ENCODE peak calls at places on chromosome 17, in six cellular contexts. M, T, K, V, P and O are unnamed samples.
A peak's percentile ranks its signal among the peaks of the same experiment; 100 is the strongest.

GRCh38 chr17:661509-661908 is 53.1 kb downstream of the VPS53 start:
- DNase-seq in T (no peak), P (no peak), V (no peak), M (no peak), K (no peak), O (no peak)

GRCh38 chr17:68431661-68432071 is 25.6 kb downstream of the WIPI1 start:
- DNase-seq in M (no peak), K (peak; percentile 57), P (peak; percentile 12), V (peak; percentile 23), T (peak; percentile 43), O (peak; percentile 59)

GRCh38 chr17:5971969-5972368 is 98.2 kb upstream of the WSCD1 start:
- DNase-seq in V (no peak), M (no peak), P (no peak), K (no peak), T (no peak), O (peak; percentile 84)

GRCh38 chr17:34736611-34737010 is 157.2 kb downstream of the TMEM132E start:
- DNase-seq in T (no peak), M (no peak), P (no peak), V (no peak), K (no peak), O (no peak)

GRCh38 chr17:43542854-43543253 is 3.3 kb downstream of the ETV4 start:
- DNase-seq in T (no peak), M (no peak), K (no peak), V (no peak), P (no peak), O (no peak)

GRCh38 chr17:36507266-36507665 is 20.8 kb downstream of the ZNHIT3 start:
- DNase-seq in T (no peak), M (no peak), K (no peak), P (no peak), V (no peak), O (no peak)

GRCh38 chr17:77466596-77467223 is 325.9 kb downstream of the SEC14L1 start:
- DNase-seq in T (no peak), V (no peak), M (no peak), P (no peak), K (no peak), O (peak; percentile 25)

GRCh38 chr17:48378696-48379095 is 51.3 kb downstream of the SKAP1 start:
- DNase-seq in M (no peak), P (no peak), T (no peak), V (no peak), K (no peak), O (no peak)

GRCh38 chr17:52170963-52171572 is 12.6 kb upstream of the CA10 start:
- DNase-seq in V (no peak), P (peak; percentile 41), T (no peak), K (no peak), M (peak; percentile 21), O (peak; percentile 63)

GRCh38 chr17:48732688-48733629 is 4.4 kb upstream of the HOXB13 start:
- DNase-seq in K (no peak), M (no peak), T (no peak), P (no peak), V (no peak), O (peak; percentile 81)

GRCh38 chr17:18261146-18261515 is 669 bp downstream of the MIEF2 start:
- DNase-seq in P (peak; percentile 81), T (peak; percentile 57), V (peak; percentile 44), K (peak; percentile 64), M (no peak), O (peak; percentile 67)

GRCh38 chr17:17815436-17816200 is 21.2 kb downstream of the SREBF1 start:
- DNase-seq in V (no peak), T (no peak), P (no peak), K (no peak), M (no peak), O (no peak)

GRCh38 chr17:70984873-70985272 is 815.5 kb downstream of the KCNJ2 start:
- DNase-seq in V (no peak), M (no peak), P (no peak), K (no peak), T (no peak), O (no peak)

GRCh38 chr17:77681820-77682219 is 276.7 kb upstream of the TNRC6C start:
- DNase-seq in T (no peak), K (no peak), V (peak; percentile 1), M (no peak), P (no peak), O (no peak)

GRCh38 chr17:27240086-27240801 is 53.7 kb upstream of the WSB1 start:
- DNase-seq in M (no peak), V (no peak), K (no peak), P (no peak), T (no peak), O (no peak)

GRCh38 chr17:82213251-82214011 is 789 bp upstream of the CCDC57 start:
- DNase-seq in P (peak; percentile 64), M (no peak), K (peak; percentile 73), T (peak; percentile 89), V (peak; percentile 89), O (peak; percentile 61)

GRCh38 chr17:40124279-40125141 is 2.7 kb downstream of the MSL1 start:
- DNase-seq in T (peak; percentile 55), M (no peak), V (peak; percentile 48), K (no peak), P (no peak), O (peak; percentile 59)

DNA sequence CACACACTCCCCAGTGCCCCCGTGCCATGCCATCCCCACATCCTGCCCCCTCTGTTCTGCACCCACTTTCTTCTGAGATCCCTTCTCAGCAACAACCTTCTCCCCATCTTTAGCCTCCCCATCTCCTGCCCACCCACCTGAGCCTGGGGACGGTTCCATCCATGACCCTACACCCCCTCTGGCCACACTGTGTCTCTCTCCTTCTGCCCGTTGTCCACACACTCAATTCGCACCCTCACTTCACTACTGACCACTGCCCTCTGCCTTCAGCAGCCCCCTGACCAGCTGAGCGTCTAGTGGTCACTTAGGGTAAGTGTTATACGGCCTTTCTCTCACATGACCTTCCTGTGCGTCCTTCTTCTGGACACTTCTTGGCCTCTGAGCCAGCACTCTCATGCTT is 6.1 kb downstream of the ARHGAP27 start:
- DNase-seq in K (no peak), T (no peak), V (no peak), M (no peak), P (no peak), O (no peak)
- H3K4me3 ChIP-seq in K (no peak overlapping the region), T (no peak overlapping the region), V (no peak overlapping the region), M (no peak overlapping the region), P (no peak overlapping the region), O (no peak overlapping the region)

GRCh38 chr17:49829026-49829425 is 18.8 kb downstream of the TAC4 start:
- DNase-seq in K (no peak), M (no peak), P (no peak), V (no peak), T (no peak), O (no peak)
- H2BK120ac ChIP-seq in K (no peak overlapping the region), M (no peak overlapping the region), P (no peak overlapping the region), V (no peak overlapping the region), T (no peak overlapping the region), O (no peak overlapping the region)

DNA sequence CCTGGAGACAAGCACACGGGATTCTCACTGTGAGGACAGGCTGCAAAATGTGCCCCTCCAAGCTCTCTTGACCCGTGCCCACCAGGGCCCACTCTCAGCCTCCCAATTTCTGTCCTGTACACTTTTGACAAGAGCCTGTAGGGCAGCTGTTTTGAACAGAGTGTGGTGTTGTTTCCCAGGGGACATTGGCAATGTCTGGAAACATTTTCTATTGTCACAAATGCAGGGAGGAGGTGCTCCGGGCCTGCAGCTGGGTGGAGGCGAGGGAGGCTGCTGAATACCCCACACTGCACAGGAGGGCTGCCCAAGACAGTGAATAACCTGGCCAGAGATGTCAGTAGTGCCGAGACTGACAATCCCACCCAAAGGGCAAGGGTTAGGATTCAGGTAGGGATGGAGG is 10.5 kb downstream of the CEP295NL start:
- DNase-seq in T (no peak), V (no peak), K (no peak), M (no peak), P (no peak), O (no peak)
- H3K4me3 ChIP-seq in T (no peak overlapping the region), V (no peak overlapping the region), K (no peak overlapping the region), M (no peak overlapping the region), P (no peak overlapping the region), O (no peak overlapping the region)

GRCh38 chr17:13699261-13699660 is 97.5 kb upstream of the HS3ST3A1 start:
- DNase-seq in T (no peak), V (no peak), P (no peak), K (no peak), M (no peak), O (no peak)
- H2BK120ac ChIP-seq in T (no peak overlapping the region), V (no peak overlapping the region), P (no peak overlapping the region), K (no peak overlapping the region), M (no peak overlapping the region), O (no peak overlapping the region)

GRCh38 chr17:58529275-58529674 is 14.8 kb upstream of the MTMR4 start:
- DNase-seq in T (no peak), V (no peak), K (no peak), M (no peak), P (no peak), O (no peak)
- H3K4me3 ChIP-seq in T (no peak overlapping the region), V (no peak overlapping the region), K (no peak overlapping the region), M (no peak overlapping the region), P (no peak overlapping the region), O (no peak overlapping the region)

DNA sequence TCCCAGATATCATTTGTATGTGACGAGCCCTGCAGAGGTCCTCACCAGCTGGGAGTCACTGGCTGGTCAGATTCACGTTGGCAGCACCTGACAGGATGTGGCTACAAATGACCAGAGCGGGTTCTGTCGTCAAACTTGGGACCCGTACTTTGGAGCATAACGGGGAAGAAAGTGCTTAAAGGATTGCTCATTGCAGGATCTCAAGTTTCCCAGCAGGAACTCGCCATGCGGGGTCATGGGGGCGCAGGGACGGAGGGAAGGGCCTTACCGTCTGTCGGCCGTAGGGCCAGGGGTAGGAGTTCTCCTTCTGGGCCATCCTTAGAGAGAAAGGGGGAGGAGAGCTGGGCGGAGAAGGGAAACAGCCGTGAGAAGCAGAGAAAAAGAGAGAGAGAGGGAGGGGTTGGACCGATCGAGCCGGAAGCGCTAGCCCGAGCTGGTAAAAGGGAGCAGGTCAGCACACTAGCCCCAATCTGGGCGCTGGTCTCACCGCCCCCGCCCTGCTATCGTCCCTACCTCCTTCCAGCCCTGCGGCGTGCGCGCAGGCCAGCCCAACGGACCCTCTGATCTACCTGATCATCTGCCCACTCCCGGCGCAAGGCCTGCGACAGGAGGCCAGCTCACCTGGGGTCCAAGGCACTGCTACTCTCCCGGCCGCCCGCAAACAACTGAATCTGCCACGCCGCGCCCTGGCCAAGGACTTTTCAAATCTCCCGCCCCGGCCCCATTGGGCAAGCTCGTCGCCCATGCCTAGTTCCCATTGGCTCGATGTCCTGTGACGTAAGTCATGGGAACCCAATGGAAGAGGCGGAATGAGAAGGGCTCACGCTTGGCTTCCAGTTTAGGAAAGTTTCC is at the start of gene AURKB:
- DNase-seq in T (peak; percentile 97), V (peak; percentile 97), K (peak; percentile 97), P (peak; percentile 98), M (peak; percentile 94), O (peak; percentile 99)
- H2BK120ac ChIP-seq in T (peak within 1 kb of the TSS; percentile 30), V (peak within 1 kb of the TSS; percentile 24), K (no peak within 1 kb of the TSS), P (peak within 1 kb of the TSS; percentile 48), M (no peak within 1 kb of the TSS), O (no peak within 1 kb of the TSS)

DNA sequence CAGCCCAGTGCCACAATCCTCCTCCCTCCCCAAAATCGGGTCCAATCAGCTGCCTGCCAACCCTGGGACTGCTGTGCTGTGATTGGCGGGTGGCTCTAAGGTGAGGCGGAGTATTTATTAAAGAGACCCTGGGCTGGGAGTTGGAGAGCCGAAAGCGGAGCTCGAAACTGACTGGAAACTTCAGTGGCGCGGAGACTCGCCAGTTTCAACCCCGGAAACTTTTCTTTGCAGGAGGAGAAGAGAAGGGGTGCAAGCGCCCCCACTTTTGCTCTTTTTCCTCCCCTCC is at the start of gene SOX9:
- DNase-seq in M (peak; percentile 87), P (no peak), K (peak; percentile 85), T (peak; percentile 95), V (peak; percentile 96), O (peak; percentile 98)
- H3K4me3 ChIP-seq in M (peak within 1 kb of the TSS; percentile 92), P (peak within 1 kb of the TSS; percentile 95), K (peak within 1 kb of the TSS; percentile 74), T (peak within 1 kb of the TSS; percentile 92), V (peak within 1 kb of the TSS; percentile 95), O (peak within 1 kb of the TSS; percentile 55)

GRCh38 chr17:62652251-62653001 is 25.0 kb downstream of the MRC2 start:
- DNase-seq in T (peak; percentile 89), P (peak; percentile 58), M (peak; percentile 35), K (peak; percentile 72), V (peak; percentile 75), O (peak; percentile 88)
- H2BK120ac ChIP-seq in T (peak overlapping the region; percentile 95), P (peak overlapping the region; percentile 67), M (peak overlapping the region; percentile 84), K (peak overlapping the region; percentile 94), V (peak overlapping the region; percentile 95), O (peak overlapping the region; percentile 17)